ENCODE peak calls at places on chromosome 15, in five cellular contexts. One of them, this sample, is unnamed.

GRCh38 chr15:36313021-36313420 is 266.4 kb upstream of the CDIN1 start:
- DNase-seq in posterior cingulate gyrus: no peak
- DNase-seq in progenitor cell of endocrine pancreas: no peak
- DNase-seq in kidney tubule cell: peak; percentile 12
- DNase-seq in lung microvascular endothelial cell: no peak
- DNase-seq in this sample: peak; percentile 40

GRCh38 chr15:25345943-25346342 is 92.9 kb downstream of the UBE3A start:
- DNase-seq in posterior cingulate gyrus: peak; percentile 16
- DNase-seq in lung microvascular endothelial cell: peak; percentile 45
- DNase-seq in kidney tubule cell: peak; percentile 17
- DNase-seq in progenitor cell of endocrine pancreas: no peak
- DNase-seq in this sample: peak; percentile 52

GRCh38 chr15:70120109-70120508 is 22.4 kb upstream of the TLE3 start:
- DNase-seq in progenitor cell of endocrine pancreas: no peak
- DNase-seq in posterior cingulate gyrus: no peak
- DNase-seq in lung microvascular endothelial cell: no peak
- DNase-seq in kidney tubule cell: no peak
- DNase-seq in this sample: no peak

GRCh38 chr15:93861413-93861812 is 369.9 kb upstream of the MCTP2 start:
- DNase-seq in progenitor cell of endocrine pancreas: no peak
- DNase-seq in kidney tubule cell: no peak
- DNase-seq in posterior cingulate gyrus: no peak
- DNase-seq in lung microvascular endothelial cell: no peak
- DNase-seq in this sample: no peak

GRCh38 chr15:79163395-79163794 is 72.8 kb upstream of the RASGRF1 start:
- DNase-seq in posterior cingulate gyrus: no peak
- DNase-seq in progenitor cell of endocrine pancreas: no peak
- DNase-seq in kidney tubule cell: no peak
- DNase-seq in lung microvascular endothelial cell: no peak
- DNase-seq in this sample: no peak

GRCh38 chr15:58952751-58953150 is 19.3 kb upstream of the SLTM start:
- DNase-seq in posterior cingulate gyrus: no peak
- DNase-seq in lung microvascular endothelial cell: no peak
- DNase-seq in progenitor cell of endocrine pancreas: no peak
- DNase-seq in kidney tubule cell: peak; percentile 30
- DNase-seq in this sample: peak; percentile 54

GRCh38 chr15:101013151-101013550 is 94.0 kb downstream of the LRRK1 start:
- DNase-seq in posterior cingulate gyrus: no peak
- DNase-seq in progenitor cell of endocrine pancreas: no peak
- DNase-seq in lung microvascular endothelial cell: no peak
- DNase-seq in kidney tubule cell: no peak
- DNase-seq in this sample: no peak

GRCh38 chr15:80185152-80185551 is 32.4 kb downstream of the FAH start:
- DNase-seq in lung microvascular endothelial cell: no peak
- DNase-seq in kidney tubule cell: no peak
- DNase-seq in progenitor cell of endocrine pancreas: no peak
- DNase-seq in posterior cingulate gyrus: no peak
- DNase-seq in this sample: no peak

GRCh38 chr15:35078221-35078915 is 6.7 kb downstream of the NANOGP8 start:
- DNase-seq in progenitor cell of endocrine pancreas: no peak
- DNase-seq in kidney tubule cell: peak; percentile 64
- DNase-seq in posterior cingulate gyrus: peak; percentile 42
- DNase-seq in lung microvascular endothelial cell: peak; percentile 77
- DNase-seq in this sample: peak; percentile 75

GRCh38 chr15:80549191-80549590 is 145.0 kb downstream of the ARNT2 start:
- DNase-seq in kidney tubule cell: peak; percentile 40
- DNase-seq in progenitor cell of endocrine pancreas: no peak
- DNase-seq in posterior cingulate gyrus: no peak
- DNase-seq in lung microvascular endothelial cell: no peak
- DNase-seq in this sample: peak; percentile 21

GRCh38 chr15:40439461-40440299 is 1.1 kb upstream of the BAHD1 start:
- DNase-seq in progenitor cell of endocrine pancreas: no peak
- DNase-seq in posterior cingulate gyrus: peak; percentile 21
- DNase-seq in lung microvascular endothelial cell: peak; percentile 20
- DNase-seq in kidney tubule cell: peak; percentile 49
- DNase-seq in this sample: peak; percentile 52

GRCh38 chr15:27665002-27665401 is 434.1 kb downstream of the OCA2 start:
- DNase-seq in kidney tubule cell: no peak
- DNase-seq in lung microvascular endothelial cell: no peak
- DNase-seq in progenitor cell of endocrine pancreas: no peak
- DNase-seq in posterior cingulate gyrus: no peak
- DNase-seq in this sample: no peak

GRCh38 chr15:59762558-59762957 is 73.4 kb upstream of the BNIP2 start:
- DNase-seq in kidney tubule cell: no peak
- DNase-seq in lung microvascular endothelial cell: no peak
- DNase-seq in progenitor cell of endocrine pancreas: no peak
- DNase-seq in posterior cingulate gyrus: no peak
- DNase-seq in this sample: peak; percentile 77

GRCh38 chr15:51093865-51094605 is 671 bp downstream of the TNFAIP8L3 start:
- DNase-seq in lung microvascular endothelial cell: peak; percentile 69
- DNase-seq in kidney tubule cell: no peak
- DNase-seq in posterior cingulate gyrus: peak; percentile 28
- DNase-seq in progenitor cell of endocrine pancreas: no peak
- DNase-seq in this sample: peak; percentile 35

GRCh38 chr15:53978248-53978906 is at the start of gene UNC13C:
- DNase-seq in kidney tubule cell: peak; percentile 41
- DNase-seq in posterior cingulate gyrus: peak; percentile 35
- DNase-seq in progenitor cell of endocrine pancreas: peak; percentile 37
- DNase-seq in lung microvascular endothelial cell: no peak
- DNase-seq in this sample: peak; percentile 24

GRCh38 chr15:67103869-67104268 is 38.5 kb downstream of the SMAD3 start:
- DNase-seq in lung microvascular endothelial cell: peak; percentile 54
- DNase-seq in posterior cingulate gyrus: no peak
- DNase-seq in kidney tubule cell: no peak
- DNase-seq in progenitor cell of endocrine pancreas: no peak
- DNase-seq in this sample: no peak

GRCh38 chr15:34709866-34710265 is 44.9 kb downstream of the GJD2 start:
- DNase-seq in posterior cingulate gyrus: no peak
- DNase-seq in kidney tubule cell: peak; percentile 6
- DNase-seq in lung microvascular endothelial cell: no peak
- DNase-seq in progenitor cell of endocrine pancreas: no peak
- DNase-seq in this sample: peak; percentile 58

GRCh38 chr15:44782516-44782915 is 46.2 kb downstream of the TRIM69 start:
- DNase-seq in progenitor cell of endocrine pancreas: no peak
- DNase-seq in kidney tubule cell: peak; percentile 40
- DNase-seq in posterior cingulate gyrus: no peak
- DNase-seq in lung microvascular endothelial cell: no peak
- DNase-seq in this sample: peak; percentile 46

GRCh38 chr15:28243399-28243798 is 78.6 kb downstream of the HERC2 start:
- DNase-seq in kidney tubule cell: no peak
- DNase-seq in progenitor cell of endocrine pancreas: no peak
- DNase-seq in lung microvascular endothelial cell: no peak
- DNase-seq in posterior cingulate gyrus: no peak
- DNase-seq in this sample: no peak

GRCh38 chr15:42279234-42279723 is 6.0 kb upstream of the TMEM87A start:
- DNase-seq in progenitor cell of endocrine pancreas: no peak
- DNase-seq in kidney tubule cell: no peak
- DNase-seq in posterior cingulate gyrus: no peak
- DNase-seq in lung microvascular endothelial cell: no peak
- DNase-seq in this sample: no peak

GRCh38 chr15:98518823-98519561 is 129.3 kb upstream of the IGF1R start:
- DNase-seq in lung microvascular endothelial cell: peak; percentile 86
- DNase-seq in progenitor cell of endocrine pancreas: peak; percentile 19
- DNase-seq in kidney tubule cell: peak; percentile 78
- DNase-seq in posterior cingulate gyrus: peak; percentile 59
- DNase-seq in this sample: peak; percentile 82

GRCh38 chr15:45133561-45133920 is 3.7 kb downstream of the DUOX1 start:
- DNase-seq in posterior cingulate gyrus: no peak
- DNase-seq in kidney tubule cell: no peak
- DNase-seq in lung microvascular endothelial cell: no peak
- DNase-seq in progenitor cell of endocrine pancreas: no peak
- DNase-seq in this sample: peak; percentile 58

GRCh38 chr15:84624359-84624758 is 23.6 kb downstream of the ZSCAN2 start:
- DNase-seq in lung microvascular endothelial cell: no peak
- DNase-seq in posterior cingulate gyrus: no peak
- DNase-seq in progenitor cell of endocrine pancreas: no peak
- DNase-seq in kidney tubule cell: no peak
- DNase-seq in this sample: no peak

GRCh38 chr15:38603271-38603670 is 38.7 kb upstream of the RASGRP1 start:
- DNase-seq in posterior cingulate gyrus: no peak
- DNase-seq in lung microvascular endothelial cell: no peak
- DNase-seq in progenitor cell of endocrine pancreas: no peak
- DNase-seq in kidney tubule cell: no peak
- DNase-seq in this sample: no peak

GRCh38 chr15:89332446-89332845 is 2.2 kb downstream of the POLG start:
- DNase-seq in progenitor cell of endocrine pancreas: no peak
- DNase-seq in lung microvascular endothelial cell: peak; percentile 49
- DNase-seq in posterior cingulate gyrus: no peak
- DNase-seq in kidney tubule cell: peak; percentile 24
- DNase-seq in this sample: peak; percentile 15

GRCh38 chr15:48939686-48940085 is 24.0 kb downstream of the SHC4 start:
- DNase-seq in posterior cingulate gyrus: no peak
- DNase-seq in lung microvascular endothelial cell: peak; percentile 5
- DNase-seq in kidney tubule cell: peak; percentile 93
- DNase-seq in progenitor cell of endocrine pancreas: no peak
- DNase-seq in this sample: peak; percentile 91

GRCh38 chr15:56736881-56737707 is 3.8 kb upstream of the ZNF280D start:
- DNase-seq in kidney tubule cell: no peak
- DNase-seq in lung microvascular endothelial cell: no peak
- DNase-seq in posterior cingulate gyrus: no peak
- DNase-seq in progenitor cell of endocrine pancreas: no peak
- DNase-seq in this sample: no peak

GRCh38 chr15:70562906-70563305 is 200.5 kb downstream of the UACA start:
- DNase-seq in posterior cingulate gyrus: no peak
- DNase-seq in kidney tubule cell: no peak
- DNase-seq in lung microvascular endothelial cell: no peak
- DNase-seq in progenitor cell of endocrine pancreas: no peak
- DNase-seq in this sample: no peak

GRCh38 chr15:94232107-94232506 is 746 bp downstream of the MCTP2 start:
- DNase-seq in posterior cingulate gyrus: no peak
- DNase-seq in lung microvascular endothelial cell: no peak
- DNase-seq in progenitor cell of endocrine pancreas: no peak
- DNase-seq in kidney tubule cell: no peak
- DNase-seq in this sample: peak; percentile 28

GRCh38 chr15:75348034-75348562 is 1.3 kb downstream of the NEIL1 start:
- DNase-seq in kidney tubule cell: peak; percentile 13
- DNase-seq in posterior cingulate gyrus: no peak
- DNase-seq in progenitor cell of endocrine pancreas: no peak
- DNase-seq in lung microvascular endothelial cell: peak; percentile 14
- DNase-seq in this sample: no peak

GRCh38 chr15:84685304-84685703 is 27.3 kb upstream of the NMB start:
- DNase-seq in progenitor cell of endocrine pancreas: no peak
- DNase-seq in posterior cingulate gyrus: no peak
- DNase-seq in kidney tubule cell: peak; percentile 62
- DNase-seq in lung microvascular endothelial cell: no peak
- DNase-seq in this sample: peak; percentile 92

GRCh38 chr15:95556225-95556624 is 774.3 kb upstream of the NR2F2 start:
- DNase-seq in kidney tubule cell: no peak
- DNase-seq in posterior cingulate gyrus: no peak
- DNase-seq in progenitor cell of endocrine pancreas: no peak
- DNase-seq in lung microvascular endothelial cell: no peak
- DNase-seq in this sample: no peak

GRCh38 chr15:91973481-91973880 is 120.0 kb downstream of the SLCO3A1 start:
- DNase-seq in posterior cingulate gyrus: no peak
- DNase-seq in kidney tubule cell: no peak
- DNase-seq in lung microvascular endothelial cell: no peak
- DNase-seq in progenitor cell of endocrine pancreas: no peak
- DNase-seq in this sample: peak; percentile 86

GRCh38 chr15:34049096-34049495 is 10.1 kb upstream of the AVEN start:
- DNase-seq in posterior cingulate gyrus: no peak
- DNase-seq in lung microvascular endothelial cell: no peak
- DNase-seq in progenitor cell of endocrine pancreas: no peak
- DNase-seq in kidney tubule cell: peak; percentile 83
- DNase-seq in this sample: peak; percentile 78

GRCh38 chr15:58019503-58020376 is 45.8 kb downstream of the ALDH1A2 start:
- DNase-seq in progenitor cell of endocrine pancreas: no peak
- DNase-seq in kidney tubule cell: peak; percentile 60
- DNase-seq in lung microvascular endothelial cell: no peak
- DNase-seq in posterior cingulate gyrus: no peak
- DNase-seq in this sample: peak; percentile 76

GRCh38 chr15:34361278-34361677 is 5.7 kb downstream of the LPCAT4 start:
- DNase-seq in lung microvascular endothelial cell: no peak
- DNase-seq in kidney tubule cell: no peak
- DNase-seq in progenitor cell of endocrine pancreas: no peak
- DNase-seq in posterior cingulate gyrus: no peak
- DNase-seq in this sample: no peak

GRCh38 chr15:92869977-92870644 is 30.0 kb upstream of the CHD2 start:
- DNase-seq in lung microvascular endothelial cell: no peak
- DNase-seq in posterior cingulate gyrus: no peak
- DNase-seq in progenitor cell of endocrine pancreas: no peak
- DNase-seq in kidney tubule cell: peak; percentile 29
- DNase-seq in this sample: no peak

This sample was measured in epithelial cell of esophagus.